ENCODE peak calls at places on chromosomes 13 and 19, in nine cellular contexts. X, M, D, U, V, R, C, A and S are unnamed samples.
A peak's percentile ranks its signal among the peaks of the same experiment; 100 is the strongest.

GRCh38 chr19:19448238-19448544 is 42.7 kb downstream of the GATAD2A start:
- DNase-seq in X (no peak), M (no peak), D (no peak), U (no peak), V (no peak), R (no peak), C (no peak), A (no peak), S (no peak)

GRCh38 chr13:99434258-99434788 is 66.9 kb upstream of the TM9SF2 start:
- DNase-seq in X (no peak), M (no peak), D (no peak), U (no peak), V (no peak), R (no peak), C (no peak), A (no peak), S (no peak)

GRCh38 chr13:46295531-46296464 is 84.1 kb downstream of the LRRC63 start:
- DNase-seq in X (peak; percentile 9), M (peak; percentile 95), D (no peak), U (no peak), V (no peak), R (peak; percentile 73), C (no peak), A (no peak), S (no peak)

GRCh38 chr13:31201341-31202024 is 1.7 kb downstream of the B3GLCT start:
- DNase-seq in X (no peak), M (no peak), D (no peak), U (no peak), V (no peak), R (no peak), C (no peak), A (no peak), S (no peak)

GRCh38 chr19:50820086-50820485 is 3.5 kb downstream of the KLK1 start:
- DNase-seq in X (no peak), M (no peak), D (no peak), U (no peak), V (no peak), R (no peak), C (no peak), A (no peak), S (no peak)

GRCh38 chr13:48507024-48507423 is 25.9 kb downstream of the RCBTB2 start:
- DNase-seq in X (peak; percentile 78), M (no peak), D (no peak), U (no peak), V (no peak), R (no peak), C (no peak), A (no peak), S (no peak)

GRCh38 chr13:66180806-66181205 is 1049.3 kb downstream of the PCDH9 start:
- DNase-seq in X (no peak), M (no peak), D (no peak), U (no peak), V (no peak), R (no peak), C (no peak), A (no peak), S (no peak)

GRCh38 chr19:32068805-32069204 is 276.6 kb upstream of the ZNF507 start:
- DNase-seq in X (no peak), M (no peak), D (no peak), U (no peak), V (no peak), R (no peak), C (no peak), A (no peak), S (no peak)

GRCh38 chr19:18464646-18465045 is 26.7 kb upstream of the ISYNA1 start:
- DNase-seq in X (no peak), M (peak; percentile 91), D (peak; percentile 98), U (peak; percentile 82), V (peak; percentile 61), R (peak; percentile 59), C (no peak), A (peak; percentile 76), S (no peak)

GRCh38 chr19:18001837-18002345 is 6.1 kb upstream of the ARRDC2 start:
- DNase-seq in X (no peak), M (no peak), D (no peak), U (no peak), V (no peak), R (no peak), C (no peak), A (no peak), S (no peak)

GRCh38 chr13:113245858-113246791 is 36.7 kb downstream of the CUL4A start:
- DNase-seq in X (no peak), M (no peak), D (no peak), U (no peak), V (no peak), R (no peak), C (no peak), A (no peak), S (no peak)

GRCh38 chr13:113810640-113811039 is 51.6 kb downstream of the TMEM255B start:
- DNase-seq in X (no peak), M (no peak), D (no peak), U (no peak), V (no peak), R (no peak), C (no peak), A (no peak), S (no peak)

GRCh38 chr13:19072543-19072942 is 109.1 kb downstream of the TUBA3C start:
- DNase-seq in X (no peak), M (no peak), D (no peak), U (no peak), V (no peak), R (no peak), C (no peak), A (no peak), S (peak; percentile 74)

GRCh38 chr13:50521750-50522149 is 321.7 kb downstream of the DLEU7 start:
- DNase-seq in X (no peak), M (peak; percentile 38), D (no peak), U (no peak), V (no peak), R (no peak), C (peak; percentile 26), A (no peak), S (no peak)

GRCh38 chr19:3161453-3161852 is 17.1 kb upstream of the S1PR4 start:
- DNase-seq in X (no peak), M (no peak), D (no peak), U (no peak), V (no peak), R (peak; percentile 37), C (no peak), A (no peak), S (no peak)
- TF ChIP-seq CTCF in X (no peak), M (no peak), D (no peak), U (no peak), V (no peak), R (no peak), C (no peak), A (no peak), S (no peak)

DNA sequence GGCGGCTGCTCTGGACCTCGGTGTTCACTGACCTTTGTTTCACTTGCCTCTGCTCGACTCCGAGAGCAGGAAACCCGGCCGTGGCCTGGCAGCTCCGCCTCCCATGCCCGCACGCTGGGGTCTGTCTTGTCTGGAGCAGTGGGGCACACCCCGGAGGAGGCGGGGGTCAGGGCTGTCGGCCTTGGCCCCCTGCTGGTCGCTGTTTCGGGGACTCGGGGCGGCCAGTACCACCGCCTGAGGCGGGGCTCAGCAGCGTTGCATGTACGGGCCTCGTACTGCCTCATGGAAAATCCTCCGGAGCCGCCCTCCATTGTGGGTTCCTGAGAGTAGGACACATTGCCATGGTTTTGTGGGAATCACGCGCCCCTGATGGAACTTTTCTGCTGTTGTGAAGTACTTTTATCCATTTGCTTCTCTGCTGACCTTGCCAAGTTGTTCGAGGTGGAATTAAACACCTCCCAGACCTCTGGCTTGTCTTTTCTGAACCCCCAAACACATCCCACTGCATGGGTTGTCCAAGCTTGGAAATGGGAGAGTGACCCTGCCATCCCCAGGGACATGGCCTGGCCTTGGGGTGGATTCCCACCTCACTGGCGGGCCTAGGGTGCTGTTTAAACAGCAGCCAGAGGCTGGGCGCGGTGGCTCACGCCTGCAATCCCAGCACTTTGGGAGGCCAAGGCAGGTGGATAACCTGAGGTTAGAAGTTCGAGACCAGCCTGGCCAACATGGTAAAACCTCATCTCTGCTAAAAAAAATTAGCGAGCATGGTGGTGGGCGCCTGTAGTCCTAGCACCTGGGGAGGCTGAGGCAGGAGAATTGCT is 5.5 kb upstream of the NDUFS7 start:
- DNase-seq in X (no peak), M (no peak), D (no peak), U (no peak), V (no peak), R (no peak), C (no peak), A (peak; percentile 20), S (no peak)
- TF ChIP-seq CTCF in X (no peak), M (no peak), D (no peak), U (no peak), V (no peak), R (peak; percentile 31), C (peak; percentile 31), A (no peak), S (no peak)

GRCh38 chr19:55809381-55810058 is 22.3 kb downstream of the NLRP11 start:
- DNase-seq in X (no peak), M (peak; percentile 0), D (peak; percentile 66), U (peak; percentile 66), V (no peak), R (peak; percentile 43), C (peak; percentile 21), A (peak; percentile 10), S (peak; percentile 64)
- TF ChIP-seq CTCF in X (no peak), M (peak; percentile 15), D (no peak), U (no peak), V (no peak), R (peak; percentile 42), C (peak; percentile 4), A (peak; percentile 34), S (no peak)

GRCh38 chr19:58492265-58492664 is 16.1 kb downstream of the ZNF446 start:
- DNase-seq in X (no peak), M (no peak), D (no peak), U (no peak), V (no peak), R (no peak), C (no peak), A (no peak), S (no peak)

GRCh38 chr19:58500242-58500641 is 11.6 kb downstream of the SLC27A5 start:
- DNase-seq in X (no peak), M (no peak), D (no peak), U (no peak), V (no peak), R (no peak), C (no peak), A (no peak), S (no peak)

GRCh38 chr19:58499021-58499927 is 12.5 kb downstream of the SLC27A5 start:
- DNase-seq in X (peak; percentile 95), M (peak; percentile 99), D (peak; percentile 100), U (peak; percentile 100), V (peak; percentile 99), R (peak; percentile 96), C (peak; percentile 99), A (peak; percentile 99), S (peak; percentile 100)

GRCh38 chr19:58498316-58499020 is 13.3 kb downstream of the SLC27A5 start:
- DNase-seq in X (no peak), M (no peak), D (no peak), U (peak; percentile 72), V (no peak), R (no peak), C (no peak), A (no peak), S (no peak)

GRCh38 chr19:58497634-58498170 is 14.1 kb downstream of the SLC27A5 start:
- DNase-seq in X (no peak), M (no peak), D (no peak), U (no peak), V (no peak), R (no peak), C (no peak), A (no peak), S (no peak)
- TF ChIP-seq CTCF in X (no peak), M (no peak), D (no peak), U (no peak), V (no peak), R (no peak), C (no peak), A (no peak), S (no peak)